ENCODE peak calls at places on chromosomes 1 and 21, in nine cellular contexts. A, B, E, J, C, O, R, Y and T are unnamed samples.
A peak's percentile ranks its signal among the peaks of the same experiment; 100 is the strongest.

GRCh38 chr1:63915121-63915520 is 141.3 kb downstream of the ROR1 start:
- DNase-seq in A (no peak), B (no peak), E (no peak), J (no peak), C (no peak), O (no peak), R (no peak), Y (no peak), T (peak; percentile 63)

GRCh38 chr1:173996995-173997394 is 25.2 kb downstream of the RC3H1 start:
- DNase-seq in A (no peak), B (no peak), E (no peak), J (no peak), C (no peak), O (no peak), R (no peak), Y (no peak), T (no peak)

GRCh38 chr1:164518692-164519332 is 40.2 kb upstream of the PBX1 start:
- DNase-seq in A (no peak), B (no peak), E (no peak), J (no peak), C (no peak), O (no peak), R (no peak), Y (no peak), T (peak; percentile 76)

GRCh38 chr1:247883346-247883745 is 12.0 kb upstream of the OR2W3 start:
- DNase-seq in A (no peak), B (no peak), E (no peak), J (no peak), C (no peak), O (no peak), R (no peak), Y (no peak), T (no peak)

GRCh38 chr1:28056129-28056925 is 32.1 kb downstream of the EYA3 start:
- DNase-seq in A (peak; percentile 24), B (no peak), E (no peak), J (no peak), C (no peak), O (peak; percentile 86), R (no peak), Y (no peak), T (no peak)

GRCh38 chr21:36630485-36631206 is 68.3 kb upstream of the SIM2 start:
- DNase-seq in A (peak; percentile 40), B (peak; percentile 68), E (peak; percentile 74), J (no peak), C (peak; percentile 16), O (no peak), R (no peak), Y (peak; percentile 61), T (peak; percentile 89)

GRCh38 chr1:180424848-180425457 is 77.4 kb downstream of the ACBD6 start:
- DNase-seq in A (no peak), B (peak; percentile 6), E (no peak), J (no peak), C (no peak), O (no peak), R (no peak), Y (no peak), T (no peak)

GRCh38 chr1:222976453-222976852 is 161.6 kb downstream of the DISP1 start:
- DNase-seq in A (no peak), B (no peak), E (no peak), J (no peak), C (no peak), O (no peak), R (no peak), Y (no peak), T (no peak)

GRCh38 chr1:201013991-201014815 is 9.3 kb downstream of the KIF21B start:
- DNase-seq in A (no peak), B (peak; percentile 33), E (no peak), J (no peak), C (no peak), O (no peak), R (no peak), Y (no peak), T (no peak)

GRCh38 chr1:40651138-40651857 is 14.2 kb downstream of the RIMS3 start:
- DNase-seq in A (no peak), B (no peak), E (no peak), J (no peak), C (no peak), O (no peak), R (no peak), Y (no peak), T (no peak)

GRCh38 chr1:184545601-184546000 is 158.8 kb downstream of the C1orf21 start:
- DNase-seq in A (no peak), B (peak; percentile 17), E (peak; percentile 73), J (no peak), C (no peak), O (no peak), R (no peak), Y (no peak), T (no peak)

GRCh38 chr1:89607888-89608626 is 24.9 kb upstream of the LRRC8C start:
- DNase-seq in A (peak; percentile 55), B (no peak), E (no peak), J (no peak), C (no peak), O (no peak), R (no peak), Y (no peak), T (no peak)

GRCh38 chr1:17207966-17208418 is 3.1 kb downstream of the PADI1 start:
- DNase-seq in A (peak; percentile 31), B (peak; percentile 78), E (peak; percentile 79), J (no peak), C (peak; percentile 75), O (no peak), R (peak; percentile 75), Y (peak; percentile 90), T (peak; percentile 80)

GRCh38 chr21:29362758-29363157 is 64.0 kb downstream of the BACH1 start:
- DNase-seq in A (no peak), B (no peak), E (no peak), J (no peak), C (no peak), O (no peak), R (no peak), Y (no peak), T (no peak)

GRCh38 chr1:106564192-106564591 is 492.3 kb upstream of the PRMT6 start:
- DNase-seq in A (no peak), B (no peak), E (no peak), J (no peak), C (no peak), O (no peak), R (no peak), Y (no peak), T (no peak)

GRCh38 chr1:33397994-33398393 is 32.9 kb downstream of the PHC2 start:
- DNase-seq in A (no peak), B (no peak), E (no peak), J (no peak), C (no peak), O (no peak), R (no peak), Y (no peak), T (no peak)

GRCh38 chr1:161958425-161958824 is 65.2 kb downstream of the OLFML2B start:
- DNase-seq in A (no peak), B (no peak), E (peak; percentile 19), J (no peak), C (no peak), O (no peak), R (no peak), Y (peak; percentile 76), T (no peak)

GRCh38 chr1:244369256-244370057 is 82.3 kb downstream of the ADSS2 start:
- DNase-seq in A (no peak), B (peak; percentile 95), E (no peak), J (no peak), C (no peak), O (no peak), R (no peak), Y (no peak), T (no peak)

GRCh38 chr1:185775505-185775904 is 41.3 kb downstream of the HMCN1 start:
- DNase-seq in A (no peak), B (no peak), E (no peak), J (no peak), C (no peak), O (no peak), R (no peak), Y (no peak), T (peak; percentile 83)

GRCh38 chr1:39818482-39818881 is 29.8 kb upstream of the BMP8B start:
- DNase-seq in A (no peak), B (no peak), E (no peak), J (no peak), C (no peak), O (peak; percentile 80), R (no peak), Y (no peak), T (no peak)

GRCh38 chr1:234544094-234544579 is 65.2 kb upstream of the TARBP1 start:
- DNase-seq in A (peak; percentile 30), B (no peak), E (peak; percentile 65), J (peak; percentile 48), C (peak; percentile 86), O (peak; percentile 89), R (peak; percentile 95), Y (peak; percentile 86), T (peak; percentile 61)

GRCh38 chr1:110508038-110508437 is 10.9 kb downstream of the KCNA10 start:
- DNase-seq in A (no peak), B (peak; percentile 84), E (peak; percentile 77), J (no peak), C (no peak), O (no peak), R (no peak), Y (no peak), T (no peak)